ENCODE peak calls at places on chromosomes 1 and 21, in nine cellular contexts. G is A172; I is neural progenitor cell; P is RWPE1; B is sigmoid colon; R is activated CD4-positive, alpha-beta T cell treated with anti-CD3 and anti-CD28 coated beads for 48 hours; U is NCI-H1105; N is H4; F is activated T-cell treated with anti-CD3 and anti-CD28 coated beads, Interleukin-2, amount 50 U/mL, for 72 hours. M is an unnamed sample.

GRCh38 chr21:39022901-39023693 is 160.2 kb downstream of the PSMG1 start:
- DNase-seq in B (peak), P (no peak), G (peak), F (no peak), I (no peak), U (peak), N (no peak), R (no peak), M (no peak)

GRCh38 chr1:9068971-9069323 is 488 bp downstream of the SLC2A5 start:
- DNase-seq in N (no peak), B (no peak), U (no peak), G (no peak), I (no peak), R (no peak), F (no peak), P (no peak), M (no peak)

GRCh38 chr1:156646738-156647211 is 4.9 kb downstream of the BCAN start:
- DNase-seq in G (no peak), N (no peak), R (no peak), F (no peak), B (no peak), P (no peak), I (no peak), U (no peak), M (no peak)

GRCh38 chr1:68162761-68163160 is 69.6 kb downstream of the WLS start:
- DNase-seq in I (no peak), B (no peak), N (no peak), R (peak), U (no peak), P (no peak), G (no peak), F (no peak), M (no peak)

GRCh38 chr1:218182455-218182854 is 102.6 kb upstream of the RRP15 start:
- DNase-seq in B (no peak), U (no peak), I (no peak), R (no peak), G (no peak), P (no peak), F (no peak), N (no peak), M (no peak)

GRCh38 chr1:31427322-31427721 is 14.3 kb downstream of the SERINC2 start:
- DNase-seq in N (no peak), G (no peak), R (no peak), U (no peak), F (no peak), P (no peak), I (no peak), B (no peak), M (no peak)

GRCh38 chr1:2384941-2385481 is 6.3 kb downstream of the MORN1 start:
- DNase-seq in I (no peak), R (no peak), U (no peak), G (no peak), N (no peak), P (no peak), F (no peak), B (peak), M (no peak)

GRCh38 chr1:3032970-3033794 is 11.9 kb downstream of the ACTRT2 start:
- DNase-seq in G (no peak), B (peak), R (peak), I (no peak), P (no peak), F (peak), U (no peak), N (no peak), M (no peak)

GRCh38 chr1:204065174-204065985 is 7.5 kb upstream of the SOX13 start:
- DNase-seq in I (peak), U (peak), B (peak), N (peak), G (peak), R (no peak), P (peak), F (no peak), M (no peak)

GRCh38 chr1:227316941-227317540 is 1.3 kb downstream of the CDC42BPA start:
- DNase-seq in P (peak), N (no peak), R (no peak), I (peak), F (no peak), B (no peak), U (no peak), G (no peak), M (no peak)

GRCh38 chr1:59917026-59917784 is 9.4 kb downstream of the CYP2J2 start:
- DNase-seq in R (no peak), I (no peak), G (no peak), P (no peak), F (no peak), B (no peak), U (no peak), N (no peak), M (no peak)

GRCh38 chr1:38475624-38476005 is 384.0 kb downstream of the RRAGC start:
- DNase-seq in R (no peak), P (no peak), N (no peak), I (no peak), U (no peak), B (no peak), F (no peak), G (no peak), M (no peak)

GRCh38 chr1:179251675-179252074 is 22.2 kb upstream of the ABL2 start:
- DNase-seq in N (no peak), I (peak), F (no peak), G (peak), U (no peak), P (peak), B (no peak), R (no peak), M (peak)

GRCh38 chr1:182847105-182847504 is 8.0 kb downstream of the DHX9 start:
- DNase-seq in I (no peak), F (no peak), U (no peak), B (no peak), G (no peak), P (no peak), R (no peak), N (no peak), M (no peak)

GRCh38 chr21:25953196-25953595 is 217.4 kb downstream of the APP start:
- DNase-seq in P (no peak), I (no peak), B (no peak), U (no peak), G (no peak), F (no peak), R (no peak), N (no peak), M (no peak)

GRCh38 chr1:9751971-9752370 is 71.8 kb downstream of the CLSTN1 start:
- DNase-seq in I (no peak), P (no peak), F (no peak), G (no peak), U (no peak), N (no peak), B (no peak), R (no peak), M (no peak)

GRCh38 chr1:8396912-8397406 is 79.0 kb downstream of the SLC45A1 start:
- DNase-seq in I (no peak), R (peak), U (no peak), G (peak), P (peak), F (peak), N (peak), B (peak), M (no peak)

GRCh38 chr1:229554886-229555621 is 3.5 kb downstream of the ABCB10 start:
- DNase-seq in P (no peak), N (no peak), G (no peak), R (no peak), U (no peak), B (no peak), F (no peak), I (no peak), M (no peak)

GRCh38 chr1:162626733-162627132 is 5.5 kb upstream of the DDR2 start:
- DNase-seq in F (no peak), I (no peak), R (no peak), G (no peak), U (no peak), B (no peak), P (no peak), N (no peak), M (no peak)

GRCh38 chr1:220487297-220487820 is 40.6 kb upstream of the MARK1 start:
- DNase-seq in U (peak), B (no peak), P (peak), I (peak), R (peak), N (peak), G (peak), F (peak), M (peak)

GRCh38 chr21:33394260-33394659 is 9.0 kb upstream of the IFNGR2 start:
- DNase-seq in P (no peak), R (no peak), N (no peak), B (peak), I (no peak), G (no peak), F (no peak), U (no peak), M (no peak)

GRCh38 chr1:232162001-232162400 is 467.9 kb downstream of the SIPA1L2 start:
- DNase-seq in R (no peak), G (no peak), I (no peak), U (no peak), N (no peak), P (no peak), F (no peak), B (no peak), M (no peak)

GRCh38 chr1:227934476-227935313 is 13.0 kb downstream of the WNT9A start:
- DNase-seq in P (peak), B (peak), N (peak), U (no peak), R (peak), I (no peak), G (peak), F (peak), M (no peak)

GRCh38 chr1:30378991-30379581 is 344.3 kb downstream of the MATN1 start:
- DNase-seq in I (peak), U (no peak), F (no peak), B (peak), R (no peak), N (peak), G (peak), P (peak), M (no peak)

GRCh38 chr1:67674260-67675011 is 10.6 kb upstream of the GADD45A start:
- DNase-seq in B (peak), R (peak), U (peak), F (peak), N (peak), P (no peak), G (no peak), I (peak), M (peak)

GRCh38 chr1:29383972-29384371 is 147.7 kb downstream of the PTPRU start:
- DNase-seq in P (peak), R (no peak), G (peak), I (no peak), B (no peak), F (no peak), N (peak), U (no peak), M (no peak)

GRCh38 chr1:186869829-186870228 is 41.1 kb downstream of the PLA2G4A start:
- DNase-seq in U (no peak), G (no peak), P (no peak), F (no peak), B (no peak), R (no peak), I (no peak), N (no peak), M (no peak)

GRCh38 chr1:109392037-109392787 is 5.5 kb downstream of the SORT1 start:
- DNase-seq in B (no peak), I (no peak), N (no peak), P (no peak), R (no peak), G (no peak), U (no peak), F (no peak), M (no peak)

GRCh38 chr1:175506081-175506480 is 237.3 kb downstream of the TNR start:
- DNase-seq in U (no peak), F (no peak), N (no peak), R (no peak), P (no peak), G (no peak), B (no peak), I (no peak), M (no peak)

GRCh38 chr1:23561813-23562100 is 2.5 kb upstream of the ID3 start:
- DNase-seq in F (no peak), U (no peak), G (no peak), N (no peak), R (no peak), B (no peak), P (no peak), I (peak), M (no peak)